ENCODE peak calls at places on chromosomes 3 and 15, in eight cellular contexts. D, Q, G, V, P, N, E and U are unnamed samples.

GRCh38 chr15:50358805-50359204 is 3.8 kb upstream of the GABPB1 start:
- DNase-seq in D (peak), Q (peak), G (peak), V (no peak), P (no peak), N (no peak), E (no peak), U (peak)

GRCh38 chr3:38031022-38031994 is 1.9 kb upstream of the PLCD1 start:
- DNase-seq in D (peak), Q (no peak), G (no peak), V (no peak), P (no peak), N (no peak), E (peak), U (peak)

GRCh38 chr3:38556640-38557358 is 60.7 kb downstream of the EXOG start:
- DNase-seq in D (peak), Q (no peak), G (no peak), V (no peak), P (no peak), N (no peak), E (no peak), U (no peak)

GRCh38 chr15:48800811-48801460 is 9.9 kb downstream of the CEP152 start:
- DNase-seq in D (no peak), Q (peak), G (no peak), V (peak), P (no peak), N (no peak), E (no peak), U (peak)

GRCh38 chr15:87871738-87872315 is 384.7 kb downstream of the NTRK3 start:
- DNase-seq in D (no peak), Q (no peak), G (no peak), V (no peak), P (no peak), N (no peak), E (no peak), U (no peak)

GRCh38 chr3:43932921-43933320 is 242.2 kb downstream of the ABHD5 start:
- DNase-seq in D (no peak), Q (no peak), G (no peak), V (no peak), P (no peak), N (no peak), E (no peak), U (no peak)

GRCh38 chr15:29774900-29775299 is 47.4 kb downstream of the TJP1 start:
- DNase-seq in D (no peak), Q (no peak), G (no peak), V (no peak), P (no peak), N (no peak), E (no peak), U (peak)

GRCh38 chr3:192514081-192514753 is 213.1 kb downstream of the FGF12 start:
- DNase-seq in D (peak), Q (no peak), G (no peak), V (no peak), P (no peak), N (no peak), E (no peak), U (peak)